ENCODE peak calls at places on chromosomes 4 and X, in nine cellular contexts. One of them, this sample, is unnamed.

GRCh38 chrX:17007134-17007768 is 60.8 kb downstream of the REPS2 start:
- DNase-seq in Peyer's patch: no peak
- DNase-seq in fibroblast of lung: peak
- DNase-seq in PC-9: no peak
- DNase-seq in tibial artery: no peak
- DNase-seq in HL-60: no peak
- DNase-seq in spleen: no peak
- DNase-seq in breast epithelium: no peak
- DNase-seq in IMR-90: no peak
- DNase-seq in this sample: no peak

GRCh38 chr4:4334798-4335520 is 44.9 kb downstream of the ZBTB49 start:
- DNase-seq in Peyer's patch: peak
- DNase-seq in fibroblast of lung: peak
- DNase-seq in PC-9: peak
- DNase-seq in tibial artery: no peak
- DNase-seq in HL-60: peak
- DNase-seq in spleen: peak
- DNase-seq in breast epithelium: no peak
- DNase-seq in IMR-90: peak
- DNase-seq in this sample: peak

GRCh38 chrX:122572461-122572860 is 611.6 kb upstream of the GRIA3 start:
- DNase-seq in Peyer's patch: no peak
- DNase-seq in fibroblast of lung: peak
- DNase-seq in PC-9: no peak
- DNase-seq in tibial artery: no peak
- DNase-seq in HL-60: no peak
- DNase-seq in spleen: no peak
- DNase-seq in breast epithelium: no peak
- DNase-seq in IMR-90: peak
- DNase-seq in this sample: no peak

GRCh38 chr4:21470531-21470930 is 478.0 kb downstream of the KCNIP4 start:
- DNase-seq in Peyer's patch: no peak
- DNase-seq in fibroblast of lung: peak
- DNase-seq in PC-9: no peak
- DNase-seq in tibial artery: no peak
- DNase-seq in HL-60: no peak
- DNase-seq in spleen: no peak
- DNase-seq in breast epithelium: no peak
- DNase-seq in IMR-90: no peak
- DNase-seq in this sample: no peak

GRCh38 chrX:45743906-45744625 is 543.4 kb upstream of the DIPK2B start:
- DNase-seq in Peyer's patch: no peak
- DNase-seq in fibroblast of lung: no peak
- DNase-seq in PC-9: no peak
- DNase-seq in tibial artery: no peak
- DNase-seq in HL-60: no peak
- DNase-seq in spleen: no peak
- DNase-seq in breast epithelium: no peak
- DNase-seq in IMR-90: no peak
- DNase-seq in this sample: no peak

GRCh38 chrX:17242470-17242869 is 132.5 kb upstream of the NHS start:
- DNase-seq in Peyer's patch: no peak
- DNase-seq in fibroblast of lung: peak
- DNase-seq in PC-9: peak
- DNase-seq in tibial artery: peak
- DNase-seq in HL-60: no peak
- DNase-seq in spleen: no peak
- DNase-seq in breast epithelium: no peak
- DNase-seq in IMR-90: peak
- DNase-seq in this sample: peak

GRCh38 chr4:8506373-8507250 is 66.0 kb downstream of the TRMT44 start:
- DNase-seq in Peyer's patch: no peak
- DNase-seq in fibroblast of lung: peak
- DNase-seq in PC-9: no peak
- DNase-seq in tibial artery: peak
- DNase-seq in HL-60: no peak
- DNase-seq in spleen: peak
- DNase-seq in breast epithelium: peak
- DNase-seq in IMR-90: peak
- DNase-seq in this sample: no peak

GRCh38 chr4:7766661-7767345 is 172.9 kb downstream of the AFAP1 start:
- DNase-seq in Peyer's patch: no peak
- DNase-seq in fibroblast of lung: no peak
- DNase-seq in PC-9: no peak
- DNase-seq in tibial artery: no peak
- DNase-seq in HL-60: no peak
- DNase-seq in spleen: peak
- DNase-seq in breast epithelium: no peak
- DNase-seq in IMR-90: no peak
- DNase-seq in this sample: no peak

GRCh38 chr4:123017636-123018390 is 95.4 kb upstream of the NUDT6 start:
- DNase-seq in Peyer's patch: no peak
- DNase-seq in fibroblast of lung: peak
- DNase-seq in PC-9: no peak
- DNase-seq in tibial artery: no peak
- DNase-seq in HL-60: no peak
- DNase-seq in spleen: no peak
- DNase-seq in breast epithelium: no peak
- DNase-seq in IMR-90: peak
- DNase-seq in this sample: no peak

GRCh38 chr4:168981460-168981859 is 28.6 kb downstream of the CBR4 start:
- DNase-seq in Peyer's patch: no peak
- DNase-seq in fibroblast of lung: peak
- DNase-seq in PC-9: no peak
- DNase-seq in tibial artery: no peak
- DNase-seq in HL-60: no peak
- DNase-seq in spleen: no peak
- DNase-seq in breast epithelium: no peak
- DNase-seq in IMR-90: peak
- DNase-seq in this sample: no peak

GRCh38 chrX:44071847-44072545 is 98.8 kb upstream of the NDP start:
- DNase-seq in Peyer's patch: no peak
- DNase-seq in fibroblast of lung: peak
- DNase-seq in PC-9: peak
- DNase-seq in tibial artery: no peak
- DNase-seq in HL-60: no peak
- DNase-seq in spleen: no peak
- DNase-seq in breast epithelium: no peak
- DNase-seq in IMR-90: peak
- DNase-seq in this sample: no peak

GRCh38 chr4:52371861-52372260 is 287.2 kb downstream of the USP46 start:
- DNase-seq in Peyer's patch: no peak
- DNase-seq in fibroblast of lung: no peak
- DNase-seq in PC-9: no peak
- DNase-seq in tibial artery: no peak
- DNase-seq in HL-60: no peak
- DNase-seq in spleen: no peak
- DNase-seq in breast epithelium: no peak
- DNase-seq in IMR-90: no peak
- DNase-seq in this sample: no peak

GRCh38 chr4:10526431-10527222 is 69.4 kb upstream of the ZNF518B start:
- DNase-seq in Peyer's patch: no peak
- DNase-seq in fibroblast of lung: no peak
- DNase-seq in PC-9: no peak
- DNase-seq in tibial artery: no peak
- DNase-seq in HL-60: no peak
- DNase-seq in spleen: no peak
- DNase-seq in breast epithelium: no peak
- DNase-seq in IMR-90: no peak
- DNase-seq in this sample: no peak

GRCh38 chrX:104641176-104641575 is 75.2 kb downstream of the IL1RAPL2 start:
- DNase-seq in Peyer's patch: no peak
- DNase-seq in fibroblast of lung: no peak
- DNase-seq in PC-9: no peak
- DNase-seq in tibial artery: no peak
- DNase-seq in HL-60: no peak
- DNase-seq in spleen: no peak
- DNase-seq in breast epithelium: no peak
- DNase-seq in IMR-90: no peak
- DNase-seq in this sample: no peak

GRCh38 chr4:8164687-8165086 is 6.1 kb upstream of the ABLIM2 start:
- DNase-seq in Peyer's patch: no peak
- DNase-seq in fibroblast of lung: no peak
- DNase-seq in PC-9: no peak
- DNase-seq in tibial artery: no peak
- DNase-seq in HL-60: no peak
- DNase-seq in spleen: no peak
- DNase-seq in breast epithelium: no peak
- DNase-seq in IMR-90: no peak
- DNase-seq in this sample: no peak

GRCh38 chr4:7430965-7431695 is 3.6 kb downstream of the PSAPL1 start:
- DNase-seq in Peyer's patch: no peak
- DNase-seq in fibroblast of lung: no peak
- DNase-seq in PC-9: no peak
- DNase-seq in tibial artery: no peak
- DNase-seq in HL-60: no peak
- DNase-seq in spleen: peak
- DNase-seq in breast epithelium: no peak
- DNase-seq in IMR-90: no peak
- DNase-seq in this sample: no peak

DNA sequence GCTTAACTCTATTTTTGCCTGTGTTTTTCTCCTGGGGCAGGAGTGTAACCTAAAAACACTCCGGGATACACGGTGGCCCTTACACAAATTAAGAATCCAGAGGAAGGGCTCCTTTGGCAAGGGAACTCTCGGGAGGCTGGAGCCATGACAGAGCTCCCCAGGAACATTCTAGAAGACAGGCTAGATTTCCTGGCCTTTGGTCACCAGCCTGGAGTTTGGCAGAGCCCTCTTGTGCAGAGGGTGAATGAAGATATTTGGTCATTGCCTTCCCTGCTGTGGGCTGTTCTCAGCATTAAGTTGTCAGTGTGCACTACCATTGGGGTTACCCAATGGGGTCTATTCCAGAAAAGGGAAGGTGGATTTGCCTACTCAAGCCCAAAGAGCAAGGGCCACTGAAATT is 53.8 kb upstream of the LNX1 start:
- DNase-seq in Peyer's patch: no peak
- DNase-seq in fibroblast of lung: no peak
- DNase-seq in PC-9: no peak
- DNase-seq in tibial artery: no peak
- DNase-seq in HL-60: no peak
- DNase-seq in spleen: no peak
- DNase-seq in breast epithelium: no peak
- DNase-seq in IMR-90: no peak
- DNase-seq in this sample: no peak
- H3K27ac ChIP-seq in Peyer's patch: no peak
- H3K27ac ChIP-seq in fibroblast of lung: no peak
- H3K27ac ChIP-seq in PC-9: no peak
- H3K27ac ChIP-seq in tibial artery: no peak
- H3K27ac ChIP-seq in HL-60: no peak
- H3K27ac ChIP-seq in spleen: no peak
- H3K27ac ChIP-seq in breast epithelium: peak
- H3K27ac ChIP-seq in IMR-90: no peak
- H3K27ac ChIP-seq in this sample: no peak

GRCh38 chr4:182642831-182643230 is 274.4 kb downstream of the DCTD start:
- DNase-seq in Peyer's patch: no peak
- DNase-seq in fibroblast of lung: peak
- DNase-seq in PC-9: no peak
- DNase-seq in tibial artery: no peak
- DNase-seq in HL-60: no peak
- DNase-seq in spleen: no peak
- DNase-seq in breast epithelium: no peak
- DNase-seq in IMR-90: peak
- DNase-seq in this sample: no peak
- TF ChIP-seq CTCF in Peyer's patch: no peak
- TF ChIP-seq CTCF in fibroblast of lung: peak
- TF ChIP-seq CTCF in PC-9: no peak
- TF ChIP-seq CTCF in tibial artery: no peak
- TF ChIP-seq CTCF in HL-60: no peak
- TF ChIP-seq CTCF in spleen: no peak
- TF ChIP-seq CTCF in breast epithelium: no peak
- TF ChIP-seq CTCF in IMR-90: peak
- TF ChIP-seq CTCF in this sample: no peak

GRCh38 chr4:142354041-142354440 is 492.1 kb downstream of the INPP4B start:
- DNase-seq in Peyer's patch: no peak
- DNase-seq in fibroblast of lung: peak
- DNase-seq in PC-9: no peak
- DNase-seq in tibial artery: no peak
- DNase-seq in HL-60: no peak
- DNase-seq in spleen: no peak
- DNase-seq in breast epithelium: no peak
- DNase-seq in IMR-90: peak
- DNase-seq in this sample: no peak

GRCh38 chr4:142355417-142355930 is 490.6 kb downstream of the INPP4B start:
- DNase-seq in Peyer's patch: no peak
- DNase-seq in fibroblast of lung: peak
- DNase-seq in PC-9: no peak
- DNase-seq in tibial artery: no peak
- DNase-seq in HL-60: no peak
- DNase-seq in spleen: no peak
- DNase-seq in breast epithelium: no peak
- DNase-seq in IMR-90: no peak
- DNase-seq in this sample: no peak

GRCh38 chr4:142353149-142353738 is 492.9 kb downstream of the INPP4B start:
- DNase-seq in Peyer's patch: no peak
- DNase-seq in fibroblast of lung: peak
- DNase-seq in PC-9: peak
- DNase-seq in tibial artery: no peak
- DNase-seq in HL-60: no peak
- DNase-seq in spleen: no peak
- DNase-seq in breast epithelium: no peak
- DNase-seq in IMR-90: peak
- DNase-seq in this sample: no peak

GRCh38 chr4:142356118-142356759 is 489.9 kb downstream of the INPP4B start:
- DNase-seq in Peyer's patch: no peak
- DNase-seq in fibroblast of lung: no peak
- DNase-seq in PC-9: no peak
- DNase-seq in tibial artery: no peak
- DNase-seq in HL-60: no peak
- DNase-seq in spleen: no peak
- DNase-seq in breast epithelium: no peak
- DNase-seq in IMR-90: no peak
- DNase-seq in this sample: no peak

GRCh38 chr4:142354794-142355416 is 491.2 kb downstream of the INPP4B start:
- DNase-seq in Peyer's patch: no peak
- DNase-seq in fibroblast of lung: no peak
- DNase-seq in PC-9: no peak
- DNase-seq in tibial artery: no peak
- DNase-seq in HL-60: no peak
- DNase-seq in spleen: no peak
- DNase-seq in breast epithelium: no peak
- DNase-seq in IMR-90: no peak
- DNase-seq in this sample: no peak
- H3K27ac ChIP-seq in Peyer's patch: peak
- H3K27ac ChIP-seq in fibroblast of lung: no peak
- H3K27ac ChIP-seq in PC-9: no peak
- H3K27ac ChIP-seq in tibial artery: no peak
- H3K27ac ChIP-seq in HL-60: no peak
- H3K27ac ChIP-seq in spleen: peak
- H3K27ac ChIP-seq in breast epithelium: no peak
- H3K27ac ChIP-seq in IMR-90: no peak
- H3K27ac ChIP-seq in this sample: peak

DNA sequence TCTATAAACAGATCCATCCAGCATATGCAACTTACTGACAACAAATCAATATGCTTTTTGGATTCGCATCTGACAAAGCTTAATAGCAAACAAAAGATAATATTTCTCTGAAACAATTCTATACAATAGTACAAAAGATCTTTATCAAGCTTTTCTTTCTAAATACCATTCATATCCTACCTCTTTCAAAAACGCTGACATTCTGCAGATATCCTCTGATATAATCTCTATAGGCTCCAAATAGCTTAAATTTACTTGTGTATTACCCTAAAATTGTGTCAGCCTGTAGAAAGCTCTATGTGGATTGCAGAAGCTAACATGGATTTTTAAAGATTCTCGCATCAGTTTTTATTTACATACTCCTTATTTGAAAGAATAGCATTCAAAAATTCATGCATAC is 260.6 kb downstream of the GASK1B start:
- DNase-seq in Peyer's patch: no peak
- DNase-seq in fibroblast of lung: no peak
- DNase-seq in PC-9: no peak
- DNase-seq in tibial artery: no peak
- DNase-seq in HL-60: no peak
- DNase-seq in spleen: no peak
- DNase-seq in breast epithelium: no peak
- DNase-seq in IMR-90: no peak
- DNase-seq in this sample: no peak
- TF ChIP-seq CTCF in Peyer's patch: no peak
- TF ChIP-seq CTCF in fibroblast of lung: no peak
- TF ChIP-seq CTCF in PC-9: no peak
- TF ChIP-seq CTCF in tibial artery: no peak
- TF ChIP-seq CTCF in HL-60: no peak
- TF ChIP-seq CTCF in spleen: no peak
- TF ChIP-seq CTCF in breast epithelium: no peak
- TF ChIP-seq CTCF in IMR-90: no peak
- TF ChIP-seq CTCF in this sample: no peak

This sample was measured in CD4-positive, alpha-beta T cell.